ENCODE peak calls at places on chromosomes 1 and 21, in eight cellular contexts. One of them, this sample, is unnamed.

GRCh38 chr1:97200627-97201026 is 479.0 kb downstream of the PTBP2 start:
- DNase-seq in H1: no peak
- DNase-seq in HCT116: no peak
- DNase-seq in K562: no peak
- DNase-seq in breast epithelium: no peak
- DNase-seq in prostate gland: no peak
- DNase-seq in sigmoid colon: no peak
- DNase-seq in upper lobe of left lung: no peak
- DNase-seq in this sample: no peak

GRCh38 chr1:23187637-23188036 is 19.0 kb upstream of the LUZP1 start:
- DNase-seq in breast epithelium: no peak
- DNase-seq in sigmoid colon: no peak
- DNase-seq in HCT116: no peak
- DNase-seq in K562: no peak
- DNase-seq in prostate gland: no peak
- DNase-seq in upper lobe of left lung: no peak
- DNase-seq in H1: no peak
- DNase-seq in this sample: no peak

GRCh38 chr1:204398197-204399125 is 13.2 kb downstream of the PPP1R15B start:
- DNase-seq in upper lobe of left lung: no peak
- DNase-seq in K562: peak
- DNase-seq in HCT116: peak
- DNase-seq in breast epithelium: peak
- DNase-seq in prostate gland: peak
- DNase-seq in H1: peak
- DNase-seq in sigmoid colon: no peak
- DNase-seq in this sample: no peak

GRCh38 chr1:29121951-29122661 is 1.6 kb downstream of the TMEM200B start:
- DNase-seq in upper lobe of left lung: peak
- DNase-seq in breast epithelium: no peak
- DNase-seq in H1: peak
- DNase-seq in sigmoid colon: peak
- DNase-seq in prostate gland: no peak
- DNase-seq in HCT116: no peak
- DNase-seq in K562: no peak
- DNase-seq in this sample: no peak

GRCh38 chr1:159266832-159267231 is 35.3 kb upstream of the FCER1A start:
- DNase-seq in HCT116: no peak
- DNase-seq in prostate gland: no peak
- DNase-seq in upper lobe of left lung: no peak
- DNase-seq in H1: no peak
- DNase-seq in sigmoid colon: no peak
- DNase-seq in K562: peak
- DNase-seq in breast epithelium: no peak
- DNase-seq in this sample: no peak

GRCh38 chr1:65480684-65481405 is 60.4 kb downstream of the LEPR start:
- DNase-seq in K562: peak
- DNase-seq in prostate gland: no peak
- DNase-seq in upper lobe of left lung: no peak
- DNase-seq in HCT116: no peak
- DNase-seq in H1: no peak
- DNase-seq in breast epithelium: no peak
- DNase-seq in sigmoid colon: no peak
- DNase-seq in this sample: no peak

GRCh38 chr21:43269461-43269860 is 100.7 kb downstream of the CRYAA start:
- DNase-seq in breast epithelium: no peak
- DNase-seq in prostate gland: no peak
- DNase-seq in upper lobe of left lung: peak
- DNase-seq in H1: no peak
- DNase-seq in K562: peak
- DNase-seq in HCT116: no peak
- DNase-seq in sigmoid colon: no peak
- DNase-seq in this sample: peak

GRCh38 chr1:77834771-77835334 is 53.6 kb upstream of the NEXN start:
- DNase-seq in sigmoid colon: peak
- DNase-seq in HCT116: no peak
- DNase-seq in breast epithelium: no peak
- DNase-seq in H1: no peak
- DNase-seq in K562: no peak
- DNase-seq in upper lobe of left lung: no peak
- DNase-seq in prostate gland: peak
- DNase-seq in this sample: no peak

GRCh38 chr1:37556712-37557196 is at the start of gene DNALI1:
- DNase-seq in upper lobe of left lung: peak
- DNase-seq in sigmoid colon: peak
- DNase-seq in breast epithelium: peak
- DNase-seq in HCT116: no peak
- DNase-seq in prostate gland: peak
- DNase-seq in K562: peak
- DNase-seq in H1: peak
- DNase-seq in this sample: peak

GRCh38 chr1:212671342-212672031 is 28.2 kb downstream of the BATF3 start:
- DNase-seq in K562: no peak
- DNase-seq in HCT116: no peak
- DNase-seq in upper lobe of left lung: no peak
- DNase-seq in H1: no peak
- DNase-seq in prostate gland: no peak
- DNase-seq in sigmoid colon: no peak
- DNase-seq in breast epithelium: no peak
- DNase-seq in this sample: peak

GRCh38 chr21:44059710-44060109 is 47.5 kb upstream of the PWP2 start:
- DNase-seq in upper lobe of left lung: no peak
- DNase-seq in prostate gland: no peak
- DNase-seq in breast epithelium: no peak
- DNase-seq in HCT116: no peak
- DNase-seq in H1: no peak
- DNase-seq in sigmoid colon: no peak
- DNase-seq in K562: no peak
- DNase-seq in this sample: no peak

GRCh38 chr21:42214921-42215320 is 4.0 kb upstream of the ABCG1 start:
- DNase-seq in sigmoid colon: no peak
- DNase-seq in upper lobe of left lung: no peak
- DNase-seq in H1: no peak
- DNase-seq in HCT116: no peak
- DNase-seq in breast epithelium: no peak
- DNase-seq in prostate gland: no peak
- DNase-seq in K562: no peak
- DNase-seq in this sample: peak

GRCh38 chr1:99682291-99682751 is 36.4 kb downstream of the PALMD start:
- DNase-seq in HCT116: no peak
- DNase-seq in upper lobe of left lung: no peak
- DNase-seq in K562: no peak
- DNase-seq in sigmoid colon: no peak
- DNase-seq in breast epithelium: no peak
- DNase-seq in H1: no peak
- DNase-seq in prostate gland: no peak
- DNase-seq in this sample: no peak

GRCh38 chr1:75615664-75616435 is 4.9 kb upstream of the SLC44A5 start:
- DNase-seq in prostate gland: no peak
- DNase-seq in sigmoid colon: peak
- DNase-seq in upper lobe of left lung: peak
- DNase-seq in H1: no peak
- DNase-seq in breast epithelium: no peak
- DNase-seq in K562: peak
- DNase-seq in HCT116: no peak
- DNase-seq in this sample: peak

GRCh38 chr1:56925193-56925592 is 40.6 kb downstream of the C8B start:
- DNase-seq in HCT116: no peak
- DNase-seq in upper lobe of left lung: no peak
- DNase-seq in breast epithelium: no peak
- DNase-seq in H1: no peak
- DNase-seq in prostate gland: no peak
- DNase-seq in sigmoid colon: no peak
- DNase-seq in K562: no peak
- DNase-seq in this sample: no peak

GRCh38 chr1:243842978-243843490 is 7.0 kb downstream of the AKT3 start:
- DNase-seq in upper lobe of left lung: no peak
- DNase-seq in HCT116: no peak
- DNase-seq in sigmoid colon: no peak
- DNase-seq in H1: no peak
- DNase-seq in K562: no peak
- DNase-seq in breast epithelium: no peak
- DNase-seq in prostate gland: no peak
- DNase-seq in this sample: no peak

DNA sequence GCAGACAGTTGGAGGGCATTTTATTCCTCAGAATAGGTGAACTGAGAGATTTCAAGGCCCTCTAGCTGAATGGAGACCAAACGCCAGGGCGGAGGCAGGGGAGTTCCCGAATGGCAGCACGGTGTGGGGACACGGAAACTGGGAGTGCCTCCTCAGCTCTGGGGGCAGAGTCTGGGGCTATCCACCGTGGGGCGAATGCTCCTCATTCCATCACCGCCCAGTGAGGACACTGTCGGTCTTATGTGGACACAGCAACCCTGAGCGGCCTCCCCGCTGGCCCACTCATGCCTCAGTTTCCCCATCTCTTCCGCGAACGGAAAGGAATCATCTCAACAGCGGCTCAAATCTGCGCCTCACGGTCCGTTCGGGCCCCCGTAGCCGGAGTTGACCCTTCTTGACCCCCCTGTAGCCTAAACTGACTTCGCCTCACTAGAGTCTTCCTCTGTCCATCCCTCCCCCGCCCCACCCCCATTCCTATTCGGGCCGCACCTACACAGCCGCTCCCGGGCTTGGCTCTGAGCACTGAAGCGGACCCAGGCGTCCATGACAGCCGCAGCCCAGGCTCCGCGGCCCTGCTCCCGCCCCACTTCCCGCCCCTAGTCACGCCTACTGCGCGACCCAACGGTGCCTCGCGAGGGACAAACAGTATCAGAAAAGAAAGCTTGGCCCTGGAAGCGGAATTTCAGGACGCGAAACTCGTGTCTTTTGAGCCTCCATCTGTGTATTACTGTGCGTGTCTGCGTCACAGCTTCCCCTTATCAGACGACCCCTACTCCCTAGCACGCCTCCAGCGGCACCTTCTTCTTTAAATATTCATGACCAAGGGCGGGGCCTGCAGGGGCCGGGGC is at the start of gene PEX11B:
- DNase-seq in prostate gland: peak
- DNase-seq in sigmoid colon: peak
- DNase-seq in HCT116: peak
- DNase-seq in K562: peak
- DNase-seq in upper lobe of left lung: peak
- DNase-seq in breast epithelium: peak
- DNase-seq in H1: no peak
- DNase-seq in this sample: peak
- TF ChIP-seq POLR2A in prostate gland: peak
- TF ChIP-seq POLR2A in sigmoid colon: peak
- TF ChIP-seq POLR2A in HCT116: no peak
- TF ChIP-seq POLR2A in K562: peak
- TF ChIP-seq POLR2A in upper lobe of left lung: no peak
- TF ChIP-seq POLR2A in breast epithelium: peak
- TF ChIP-seq POLR2A in H1: peak
- TF ChIP-seq POLR2A in this sample: no peak

GRCh38 chr1:54272772-54273091 is 72.8 kb downstream of the MRPL37 start:
- DNase-seq in breast epithelium: no peak
- DNase-seq in HCT116: no peak
- DNase-seq in K562: peak
- DNase-seq in sigmoid colon: no peak
- DNase-seq in H1: no peak
- DNase-seq in prostate gland: no peak
- DNase-seq in upper lobe of left lung: no peak
- DNase-seq in this sample: no peak
- H3K27ac ChIP-seq in breast epithelium: peak
- H3K27ac ChIP-seq in HCT116: no peak
- H3K27ac ChIP-seq in K562: no peak
- H3K27ac ChIP-seq in sigmoid colon: peak
- H3K27ac ChIP-seq in H1: no peak
- H3K27ac ChIP-seq in prostate gland: peak
- H3K27ac ChIP-seq in upper lobe of left lung: peak
- H3K27ac ChIP-seq in this sample: peak

GRCh38 chr1:36352910-36353878 is 29.7 kb upstream of the EVA1B start:
- DNase-seq in upper lobe of left lung: no peak
- DNase-seq in HCT116: no peak
- DNase-seq in H1: no peak
- DNase-seq in breast epithelium: no peak
- DNase-seq in prostate gland: no peak
- DNase-seq in sigmoid colon: no peak
- DNase-seq in K562: no peak
- DNase-seq in this sample: peak

GRCh38 chr1:36351222-36351977 is 28.0 kb upstream of the EVA1B start:
- DNase-seq in HCT116: peak
- DNase-seq in sigmoid colon: no peak
- DNase-seq in prostate gland: no peak
- DNase-seq in H1: no peak
- DNase-seq in K562: no peak
- DNase-seq in breast epithelium: no peak
- DNase-seq in upper lobe of left lung: no peak
- DNase-seq in this sample: peak

GRCh38 chr1:36350659-36351171 is 27.3 kb upstream of the EVA1B start:
- DNase-seq in upper lobe of left lung: peak
- DNase-seq in H1: no peak
- DNase-seq in prostate gland: no peak
- DNase-seq in K562: no peak
- DNase-seq in HCT116: no peak
- DNase-seq in sigmoid colon: peak
- DNase-seq in breast epithelium: no peak
- DNase-seq in this sample: peak

GRCh38 chr1:36354486-36354885 is 31.0 kb upstream of the EVA1B start:
- DNase-seq in breast epithelium: no peak
- DNase-seq in upper lobe of left lung: no peak
- DNase-seq in K562: no peak
- DNase-seq in sigmoid colon: no peak
- DNase-seq in HCT116: no peak
- DNase-seq in H1: no peak
- DNase-seq in prostate gland: no peak
- DNase-seq in this sample: no peak

DNA sequence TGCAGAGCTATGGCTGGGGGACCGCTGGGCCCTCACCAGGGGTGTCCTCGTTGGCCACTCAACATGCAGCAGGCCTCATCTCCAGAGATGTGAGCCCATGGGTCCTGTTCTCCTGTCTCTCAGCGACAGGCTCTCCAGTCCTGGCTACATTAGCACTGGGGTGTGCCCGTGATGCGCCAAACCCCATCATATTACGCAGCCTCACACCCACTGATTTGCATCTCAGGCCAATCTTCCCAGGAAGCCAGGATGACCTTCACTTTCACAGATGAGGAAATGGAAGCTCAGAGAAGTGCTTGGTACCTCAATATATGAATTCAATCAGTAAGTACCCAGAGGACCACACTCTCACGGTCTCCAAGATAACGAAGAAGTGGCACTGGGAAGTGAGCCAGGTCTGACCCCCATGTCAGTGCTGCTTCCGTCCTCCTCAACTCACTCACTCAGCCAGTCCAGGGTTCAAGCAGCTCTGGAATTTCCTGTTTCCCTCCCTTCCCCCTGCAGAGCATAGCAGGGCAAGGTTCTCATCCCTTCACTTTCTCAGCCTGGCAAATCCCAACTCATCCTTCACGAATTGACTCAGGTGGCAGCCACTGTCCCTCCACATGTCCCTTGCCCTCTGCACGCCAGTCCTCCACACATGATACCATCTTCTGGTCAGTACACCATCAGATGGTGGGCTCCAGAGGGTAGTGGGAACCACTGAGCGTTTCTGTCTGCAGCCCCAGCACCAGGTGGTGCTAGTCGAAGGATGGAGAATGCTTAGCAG is 28.9 kb upstream of the EVA1B start:
- DNase-seq in K562: no peak
- DNase-seq in H1: no peak
- DNase-seq in sigmoid colon: no peak
- DNase-seq in breast epithelium: no peak
- DNase-seq in prostate gland: no peak
- DNase-seq in HCT116: no peak
- DNase-seq in upper lobe of left lung: no peak
- DNase-seq in this sample: no peak
- TF ChIP-seq POLR2AphosphoS5 in K562: no peak
- TF ChIP-seq POLR2AphosphoS5 in H1: no peak
- TF ChIP-seq POLR2AphosphoS5 in sigmoid colon: no peak
- TF ChIP-seq POLR2AphosphoS5 in breast epithelium: no peak
- TF ChIP-seq POLR2AphosphoS5 in prostate gland: no peak
- TF ChIP-seq POLR2AphosphoS5 in HCT116: no peak
- TF ChIP-seq POLR2AphosphoS5 in upper lobe of left lung: no peak
- TF ChIP-seq POLR2AphosphoS5 in this sample: peak

GRCh38 chr1:87335175-87335992 is 6.7 kb downstream of the LMO4 start:
- DNase-seq in H1: no peak
- DNase-seq in upper lobe of left lung: peak
- DNase-seq in K562: peak
- DNase-seq in HCT116: no peak
- DNase-seq in prostate gland: peak
- DNase-seq in sigmoid colon: peak
- DNase-seq in breast epithelium: peak
- DNase-seq in this sample: peak
- TF ChIP-seq POLR2A in H1: peak
- TF ChIP-seq POLR2A in upper lobe of left lung: no peak
- TF ChIP-seq POLR2A in K562: peak
- TF ChIP-seq POLR2A in HCT116: peak
- TF ChIP-seq POLR2A in prostate gland: no peak
- TF ChIP-seq POLR2A in sigmoid colon: no peak
- TF ChIP-seq POLR2A in breast epithelium: no peak
- TF ChIP-seq POLR2A in this sample: no peak